ENCODE peak calls at places on chromosomes 5 and 9, in four cellular contexts. One of them, this sample, is unnamed.

GRCh38 chr5:159207616-159208507 is 1.5 kb downstream of the RNF145 start:
- DNase-seq in PC-3: peak
- DNase-seq in A549: peak
- DNase-seq in tibial artery: peak
- DNase-seq in this sample: peak

GRCh38 chr5:151181818-151182217 is 24.2 kb upstream of the ANXA6 start:
- DNase-seq in PC-3: no peak
- DNase-seq in tibial artery: no peak
- DNase-seq in A549: no peak
- DNase-seq in this sample: no peak

GRCh38 chr9:95570646-95571045 is 53.9 kb upstream of the PTCH1 start:
- DNase-seq in tibial artery: no peak
- DNase-seq in A549: no peak
- DNase-seq in PC-3: no peak
- DNase-seq in this sample: no peak

GRCh38 chr9:131851414-131851813 is 111.5 kb upstream of the RAPGEF1 start:
- DNase-seq in PC-3: no peak
- DNase-seq in tibial artery: no peak
- DNase-seq in A549: no peak
- DNase-seq in this sample: no peak

GRCh38 chr9:87237337-87237736 is 260.3 kb upstream of the DAPK1 start:
- DNase-seq in A549: no peak
- DNase-seq in tibial artery: no peak
- DNase-seq in PC-3: no peak
- DNase-seq in this sample: no peak

GRCh38 chr9:137309368-137310189 is 7.5 kb upstream of the NRARP start:
- DNase-seq in A549: no peak
- DNase-seq in tibial artery: no peak
- DNase-seq in PC-3: no peak
- DNase-seq in this sample: no peak

GRCh38 chr5:175381116-175381515 is 62.9 kb downstream of the DRD1 start:
- DNase-seq in A549: no peak
- DNase-seq in PC-3: no peak
- DNase-seq in tibial artery: no peak
- DNase-seq in this sample: no peak

GRCh38 chr9:78973906-78974305 is 597.9 kb upstream of the TLE4 start:
- DNase-seq in tibial artery: no peak
- DNase-seq in PC-3: peak
- DNase-seq in A549: peak
- DNase-seq in this sample: no peak

GRCh38 chr5:175686826-175687225 is 29.0 kb downstream of the HRH2 start:
- DNase-seq in A549: no peak
- DNase-seq in tibial artery: no peak
- DNase-seq in PC-3: no peak
- DNase-seq in this sample: no peak

GRCh38 chr5:94057217-94057616 is 315.8 kb upstream of the POU5F2 start:
- DNase-seq in A549: no peak
- DNase-seq in tibial artery: no peak
- DNase-seq in PC-3: no peak
- DNase-seq in this sample: no peak

GRCh38 chr9:114371986-114372917 is 15.5 kb downstream of the AKNA start:
- DNase-seq in A549: no peak
- DNase-seq in tibial artery: no peak
- DNase-seq in PC-3: peak
- DNase-seq in this sample: no peak

GRCh38 chr5:123949807-123950206 is 437.8 kb downstream of the CSNK1G3 start:
- DNase-seq in A549: no peak
- DNase-seq in tibial artery: no peak
- DNase-seq in PC-3: no peak
- DNase-seq in this sample: no peak

DNA sequence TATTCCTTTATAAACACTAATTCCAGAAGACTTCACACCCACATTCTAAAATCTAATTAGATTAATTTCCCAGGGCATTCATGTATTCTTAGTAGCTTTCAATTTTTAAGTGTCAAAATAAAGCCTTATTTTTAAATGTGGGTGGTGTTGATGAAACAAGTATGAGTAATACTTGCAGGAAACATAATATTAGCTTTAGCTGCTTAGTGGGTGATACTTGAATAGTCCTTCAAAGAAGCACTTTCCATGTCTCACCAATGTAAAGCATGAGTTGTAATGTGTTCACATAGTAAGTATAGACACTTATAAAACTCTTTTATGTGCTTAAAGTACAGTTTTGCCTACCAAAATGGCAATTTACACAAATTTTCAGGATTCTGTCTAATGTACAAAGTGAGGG is 6.9 kb downstream of the FNBP1 start:
- DNase-seq in tibial artery: no peak
- DNase-seq in PC-3: peak
- DNase-seq in A549: no peak
- DNase-seq in this sample: no peak
- H3K4me3 ChIP-seq in tibial artery: no peak
- H3K4me3 ChIP-seq in PC-3: no peak
- H3K4me3 ChIP-seq in A549: no peak
- H3K4me3 ChIP-seq in this sample: no peak

DNA sequence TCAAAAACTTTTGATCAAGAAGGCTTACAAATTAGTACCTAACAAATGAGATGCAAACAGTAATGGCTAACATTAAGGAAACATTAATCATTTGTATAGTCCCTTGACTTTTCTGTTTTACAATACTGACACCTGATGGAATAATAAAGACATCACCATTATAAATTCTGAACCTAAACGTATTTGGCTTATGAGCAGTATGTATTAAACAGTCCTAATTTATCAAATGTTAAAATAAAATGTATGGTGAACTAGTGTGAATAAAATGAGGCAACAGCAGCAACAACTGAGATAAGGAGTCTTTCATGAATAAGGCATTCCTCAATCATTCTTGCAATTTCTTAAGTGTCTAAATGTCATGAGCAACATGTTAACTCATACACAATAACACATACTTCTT is 6.0 kb downstream of the PUM3 start:
- DNase-seq in A549: peak
- DNase-seq in tibial artery: no peak
- DNase-seq in PC-3: no peak
- DNase-seq in this sample: no peak
- TF ChIP-seq CTCF in A549: peak
- TF ChIP-seq CTCF in tibial artery: peak
- TF ChIP-seq CTCF in PC-3: peak
- TF ChIP-seq CTCF in this sample: peak

DNA sequence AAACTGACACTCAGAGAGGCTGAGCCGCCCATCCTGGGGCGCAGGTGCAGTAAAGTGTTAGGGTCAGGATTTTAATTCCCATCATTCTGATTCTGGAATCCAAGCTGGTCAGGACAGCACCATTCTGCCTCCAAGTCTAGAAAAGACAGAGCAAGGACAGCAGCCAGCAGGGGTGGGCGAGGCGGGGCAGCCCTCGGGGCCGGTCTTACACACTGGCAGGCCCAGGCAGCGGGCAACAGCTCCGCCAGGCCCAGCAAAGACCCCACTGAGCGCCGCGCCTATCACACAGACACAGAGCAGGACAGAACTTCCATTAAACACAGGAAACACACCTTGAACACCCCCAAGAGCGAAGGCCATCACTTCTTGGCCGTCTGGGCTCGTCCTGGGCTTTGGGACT is 66.5 kb upstream of the RXRA start:
- DNase-seq in A549: no peak
- DNase-seq in tibial artery: no peak
- DNase-seq in PC-3: no peak
- DNase-seq in this sample: no peak
- H3K27ac ChIP-seq in A549: no peak
- H3K27ac ChIP-seq in tibial artery: no peak
- H3K27ac ChIP-seq in PC-3: no peak
- H3K27ac ChIP-seq in this sample: no peak

GRCh38 chr9:123073991-123074422 is 40.5 kb downstream of the GPR21 start:
- DNase-seq in PC-3: no peak
- DNase-seq in tibial artery: no peak
- DNase-seq in A549: no peak
- DNase-seq in this sample: no peak
- H3K4me3 ChIP-seq in PC-3: no peak
- H3K4me3 ChIP-seq in tibial artery: peak
- H3K4me3 ChIP-seq in A549: no peak
- H3K4me3 ChIP-seq in this sample: no peak